ENCODE peak calls at places on chromosomes 7 and 10, in nine cellular contexts. H, F, V, E, O, I, K, J and G are unnamed samples.

GRCh38 chr10:28975891-28976471 is 298.7 kb downstream of the BAMBI start:
- DNase-seq in I (no peak), K (no peak), J (peak; percentile 15), O (peak; percentile 10), E (peak; percentile 59), V (peak; percentile 34), H (no peak), F (no peak), G (no peak)

GRCh38 chr7:158821173-158822021 is 7.9 kb downstream of the ESYT2 start:
- DNase-seq in K (no peak), V (no peak), O (peak; percentile 55), I (no peak), E (peak; percentile 77), F (no peak), J (peak; percentile 90), H (no peak), G (no peak)

GRCh38 chr7:40808409-40808942 is 673.7 kb downstream of the SUGCT start:
- DNase-seq in V (no peak), E (peak; percentile 97), K (no peak), J (peak; percentile 98), O (no peak), F (peak; percentile 100), H (no peak), I (no peak), G (no peak)

GRCh38 chr10:24703700-24704099 is 20.0 kb downstream of the ARHGAP21 start:
- DNase-seq in J (peak; percentile 96), K (no peak), V (no peak), I (no peak), O (no peak), E (no peak), H (no peak), F (no peak), G (no peak)

GRCh38 chr10:108574233-108574632 is 1349.1 kb downstream of the XPNPEP1 start:
- DNase-seq in I (no peak), O (no peak), E (no peak), K (no peak), V (no peak), F (no peak), H (no peak), J (no peak), G (no peak)

GRCh38 chr7:157409753-157410727 is 73.2 kb downstream of the DNAJB6 start:
- DNase-seq in E (no peak), J (no peak), K (no peak), V (no peak), I (no peak), H (no peak), F (no peak), O (no peak), G (no peak)

GRCh38 chr10:11191673-11192072 is 174.0 kb downstream of the CELF2 start:
- DNase-seq in F (no peak), E (no peak), I (no peak), K (no peak), H (no peak), O (no peak), J (no peak), V (no peak), G (no peak)

GRCh38 chr10:78849731-78850130 is 219.0 kb upstream of the ZMIZ1 start:
- DNase-seq in F (no peak), K (no peak), O (no peak), J (no peak), I (no peak), V (no peak), H (no peak), E (no peak), G (no peak)

GRCh38 chr10:10492420-10492819 is 525.3 kb upstream of the CELF2 start:
- DNase-seq in H (no peak), E (no peak), K (no peak), O (no peak), I (no peak), F (no peak), V (no peak), J (no peak), G (no peak)

GRCh38 chr7:143892527-143893300 is 9.3 kb downstream of the TCAF1 start:
- DNase-seq in J (peak; percentile 47), H (no peak), V (no peak), I (no peak), E (no peak), F (no peak), K (no peak), O (peak; percentile 68), G (no peak)

GRCh38 chr10:86872757-86873156 is 84.7 kb downstream of the MMRN2 start:
- DNase-seq in K (no peak), E (peak; percentile 45), O (no peak), J (peak; percentile 19), H (no peak), V (peak; percentile 56), F (no peak), I (no peak), G (no peak)

GRCh38 chr7:46152671-46153070 is 231.6 kb upstream of the IGFBP3 start:
- DNase-seq in O (no peak), F (no peak), H (no peak), V (no peak), J (no peak), K (no peak), E (no peak), I (no peak), G (no peak)

GRCh38 chr7:23380556-23380955 is 81.4 kb downstream of the MALSU1 start:
- DNase-seq in F (no peak), H (no peak), K (no peak), J (peak; percentile 32), O (no peak), E (no peak), V (no peak), I (no peak), G (no peak)

GRCh38 chr10:98405422-98405821 is 9.6 kb downstream of the PYROXD2 start:
- DNase-seq in I (no peak), V (no peak), E (no peak), H (no peak), K (no peak), O (no peak), J (peak; percentile 44), F (no peak), G (no peak)

GRCh38 chr10:110437761-110438341 is 59.9 kb upstream of the DUSP5 start:
- DNase-seq in J (no peak), O (no peak), K (no peak), E (no peak), H (no peak), V (no peak), I (no peak), F (no peak), G (no peak)

GRCh38 chr7:140696024-140696678 is 357 bp upstream of the NDUFB2 start:
- DNase-seq in E (peak; percentile 93), I (peak; percentile 92), O (peak; percentile 81), K (peak; percentile 93), F (peak; percentile 40), J (peak; percentile 88), V (peak; percentile 97), H (peak; percentile 99), G (peak; percentile 93)

GRCh38 chr7:1489336-1489735 is 14.9 kb downstream of the INTS1 start:
- DNase-seq in E (no peak), J (no peak), I (no peak), O (no peak), H (no peak), V (no peak), F (no peak), K (no peak), G (no peak)

GRCh38 chr10:121324678-121325213 is 273.5 kb downstream of the FGFR2 start:
- DNase-seq in J (no peak), I (no peak), O (peak; percentile 10), F (no peak), K (no peak), H (no peak), V (no peak), E (no peak), G (no peak)

GRCh38 chr7:1322240-1323110 is 89.8 kb downstream of the UNCX start:
- DNase-seq in O (no peak), J (no peak), V (peak; percentile 6), F (no peak), K (no peak), H (no peak), E (no peak), I (no peak), G (no peak)

GRCh38 chr10:87579563-87579962 is 74.9 kb downstream of the MINPP1 start:
- DNase-seq in H (no peak), E (peak; percentile 45), K (no peak), F (no peak), J (peak; percentile 47), V (no peak), I (no peak), O (no peak), G (no peak)

GRCh38 chr10:60572511-60573194 is 183.0 kb upstream of the ANK3 start:
- DNase-seq in E (peak; percentile 58), K (peak; percentile 19), O (peak; percentile 12), H (peak; percentile 46), V (peak; percentile 28), F (no peak), J (peak; percentile 41), I (no peak), G (no peak)

GRCh38 chr10:118042827-118043242 is 3.9 kb downstream of the RAB11FIP2 start:
- DNase-seq in K (no peak), I (no peak), V (no peak), E (peak; percentile 31), J (peak; percentile 29), O (no peak), H (no peak), F (no peak), G (no peak)